ENCODE peak calls at places on chromosome 18, in seven cellular contexts. One of them, this sample, is unnamed.

GRCh38 chr18:28794459-28795245 is 617.7 kb upstream of the CDH2 start:
- DNase-seq in iris pigment epithelial cell: peak
- DNase-seq in body of pancreas: no peak
- DNase-seq in H4: peak
- DNase-seq in aorta: no peak
- DNase-seq in GM03348: peak
- DNase-seq in NCI-H748 treated with DMSO at 0.1 percent for 48 hours: no peak
- DNase-seq in this sample: no peak

GRCh38 chr18:26804474-26804873 is 61.0 kb downstream of the AQP4 start:
- DNase-seq in iris pigment epithelial cell: no peak
- DNase-seq in body of pancreas: peak
- DNase-seq in H4: no peak
- DNase-seq in aorta: no peak
- DNase-seq in GM03348: no peak
- DNase-seq in NCI-H748 treated with DMSO at 0.1 percent for 48 hours: no peak
- DNase-seq in this sample: peak

GRCh38 chr18:5060543-5060942 is 136.5 kb downstream of the AKAIN1 start:
- DNase-seq in iris pigment epithelial cell: no peak
- DNase-seq in body of pancreas: no peak
- DNase-seq in H4: no peak
- DNase-seq in aorta: no peak
- DNase-seq in GM03348: no peak
- DNase-seq in NCI-H748 treated with DMSO at 0.1 percent for 48 hours: no peak
- DNase-seq in this sample: no peak

GRCh38 chr18:44135791-44136190 is 544.9 kb upstream of the SETBP1 start:
- DNase-seq in iris pigment epithelial cell: no peak
- DNase-seq in body of pancreas: no peak
- DNase-seq in H4: no peak
- DNase-seq in aorta: no peak
- DNase-seq in GM03348: no peak
- DNase-seq in NCI-H748 treated with DMSO at 0.1 percent for 48 hours: no peak
- DNase-seq in this sample: no peak

GRCh38 chr18:57846258-57846657 is 43.1 kb upstream of the ATP8B1 start:
- DNase-seq in iris pigment epithelial cell: peak
- DNase-seq in body of pancreas: peak
- DNase-seq in H4: peak
- DNase-seq in aorta: no peak
- DNase-seq in GM03348: peak
- DNase-seq in NCI-H748 treated with DMSO at 0.1 percent for 48 hours: no peak
- DNase-seq in this sample: no peak

GRCh38 chr18:58977223-58977622 is 112.5 kb downstream of the ZNF532 start:
- DNase-seq in iris pigment epithelial cell: peak
- DNase-seq in body of pancreas: no peak
- DNase-seq in H4: no peak
- DNase-seq in aorta: no peak
- DNase-seq in GM03348: no peak
- DNase-seq in NCI-H748 treated with DMSO at 0.1 percent for 48 hours: no peak
- DNase-seq in this sample: no peak

GRCh38 chr18:23890589-23890988 is 124.0 kb upstream of the TTC39C start:
- DNase-seq in iris pigment epithelial cell: peak
- DNase-seq in body of pancreas: no peak
- DNase-seq in H4: no peak
- DNase-seq in aorta: no peak
- DNase-seq in GM03348: peak
- DNase-seq in NCI-H748 treated with DMSO at 0.1 percent for 48 hours: no peak
- DNase-seq in this sample: no peak

GRCh38 chr18:50194623-50195532 is at the start of gene MYO5B:
- DNase-seq in iris pigment epithelial cell: no peak
- DNase-seq in body of pancreas: peak
- DNase-seq in H4: no peak
- DNase-seq in aorta: peak
- DNase-seq in GM03348: peak
- DNase-seq in NCI-H748 treated with DMSO at 0.1 percent for 48 hours: peak
- DNase-seq in this sample: peak

GRCh38 chr18:7840445-7840844 is 273.3 kb downstream of the PTPRM start:
- DNase-seq in iris pigment epithelial cell: peak
- DNase-seq in body of pancreas: no peak
- DNase-seq in H4: no peak
- DNase-seq in aorta: no peak
- DNase-seq in GM03348: no peak
- DNase-seq in NCI-H748 treated with DMSO at 0.1 percent for 48 hours: no peak
- DNase-seq in this sample: no peak

GRCh38 chr18:77059294-77059916 is 73.2 kb downstream of the MBP start:
- DNase-seq in iris pigment epithelial cell: peak
- DNase-seq in body of pancreas: no peak
- DNase-seq in H4: peak
- DNase-seq in aorta: no peak
- DNase-seq in GM03348: peak
- DNase-seq in NCI-H748 treated with DMSO at 0.1 percent for 48 hours: peak
- DNase-seq in this sample: no peak

GRCh38 chr18:73992242-73993022 is 155.2 kb downstream of the FBXO15 start:
- DNase-seq in iris pigment epithelial cell: no peak
- DNase-seq in body of pancreas: no peak
- DNase-seq in H4: no peak
- DNase-seq in aorta: no peak
- DNase-seq in GM03348: no peak
- DNase-seq in NCI-H748 treated with DMSO at 0.1 percent for 48 hours: no peak
- DNase-seq in this sample: no peak

GRCh38 chr18:7600528-7601248 is 33.6 kb downstream of the PTPRM start:
- DNase-seq in iris pigment epithelial cell: no peak
- DNase-seq in body of pancreas: no peak
- DNase-seq in H4: no peak
- DNase-seq in aorta: no peak
- DNase-seq in GM03348: no peak
- DNase-seq in NCI-H748 treated with DMSO at 0.1 percent for 48 hours: no peak
- DNase-seq in this sample: no peak

GRCh38 chr18:44602845-44603244 is 77.8 kb upstream of the SETBP1 start:
- DNase-seq in iris pigment epithelial cell: peak
- DNase-seq in body of pancreas: no peak
- DNase-seq in H4: peak
- DNase-seq in aorta: no peak
- DNase-seq in GM03348: no peak
- DNase-seq in NCI-H748 treated with DMSO at 0.1 percent for 48 hours: no peak
- DNase-seq in this sample: no peak

GRCh38 chr18:26863122-26863879 is 2.2 kb downstream of the AQP4 start:
- DNase-seq in iris pigment epithelial cell: no peak
- DNase-seq in body of pancreas: peak
- DNase-seq in H4: peak
- DNase-seq in aorta: no peak
- DNase-seq in GM03348: peak
- DNase-seq in NCI-H748 treated with DMSO at 0.1 percent for 48 hours: peak
- DNase-seq in this sample: peak

GRCh38 chr18:62663731-62664336 is 51.5 kb upstream of the PHLPP1 start:
- DNase-seq in iris pigment epithelial cell: peak
- DNase-seq in body of pancreas: no peak
- DNase-seq in H4: peak
- DNase-seq in aorta: no peak
- DNase-seq in GM03348: peak
- DNase-seq in NCI-H748 treated with DMSO at 0.1 percent for 48 hours: no peak
- DNase-seq in this sample: no peak

GRCh38 chr18:45284174-45284573 is 331.1 kb upstream of the SLC14A2 start:
- DNase-seq in iris pigment epithelial cell: no peak
- DNase-seq in body of pancreas: no peak
- DNase-seq in H4: no peak
- DNase-seq in aorta: no peak
- DNase-seq in GM03348: no peak
- DNase-seq in NCI-H748 treated with DMSO at 0.1 percent for 48 hours: no peak
- DNase-seq in this sample: no peak

GRCh38 chr18:34871435-34871834 is 161.3 kb downstream of the DTNA start:
- DNase-seq in iris pigment epithelial cell: no peak
- DNase-seq in body of pancreas: no peak
- DNase-seq in H4: peak
- DNase-seq in aorta: no peak
- DNase-seq in GM03348: no peak
- DNase-seq in NCI-H748 treated with DMSO at 0.1 percent for 48 hours: no peak
- DNase-seq in this sample: no peak

GRCh38 chr18:67525328-67526110 is 9.0 kb upstream of the DSEL start:
- DNase-seq in iris pigment epithelial cell: peak
- DNase-seq in body of pancreas: peak
- DNase-seq in H4: peak
- DNase-seq in aorta: peak
- DNase-seq in GM03348: peak
- DNase-seq in NCI-H748 treated with DMSO at 0.1 percent for 48 hours: no peak
- DNase-seq in this sample: peak

GRCh38 chr18:11849845-11850747 is 1.1 kb upstream of the CHMP1B start:
- DNase-seq in iris pigment epithelial cell: peak
- DNase-seq in body of pancreas: peak
- DNase-seq in H4: peak
- DNase-seq in aorta: peak
- DNase-seq in GM03348: peak
- DNase-seq in NCI-H748 treated with DMSO at 0.1 percent for 48 hours: peak
- DNase-seq in this sample: peak

GRCh38 chr18:77119851-77120491 is 12.6 kb downstream of the MBP start:
- DNase-seq in iris pigment epithelial cell: no peak
- DNase-seq in body of pancreas: no peak
- DNase-seq in H4: no peak
- DNase-seq in aorta: peak
- DNase-seq in GM03348: no peak
- DNase-seq in NCI-H748 treated with DMSO at 0.1 percent for 48 hours: no peak
- DNase-seq in this sample: no peak

GRCh38 chr18:41077076-41077475 is 878.0 kb upstream of the PIK3C3 start:
- DNase-seq in iris pigment epithelial cell: no peak
- DNase-seq in body of pancreas: no peak
- DNase-seq in H4: no peak
- DNase-seq in aorta: no peak
- DNase-seq in GM03348: no peak
- DNase-seq in NCI-H748 treated with DMSO at 0.1 percent for 48 hours: no peak
- DNase-seq in this sample: no peak

GRCh38 chr18:58671941-58672565 is 788 bp downstream of the MALT1 start:
- DNase-seq in iris pigment epithelial cell: peak
- DNase-seq in body of pancreas: no peak
- DNase-seq in H4: no peak
- DNase-seq in aorta: no peak
- DNase-seq in GM03348: peak
- DNase-seq in NCI-H748 treated with DMSO at 0.1 percent for 48 hours: no peak
- DNase-seq in this sample: no peak

GRCh38 chr18:73840319-73841065 is 307.1 kb downstream of the FBXO15 start:
- DNase-seq in iris pigment epithelial cell: no peak
- DNase-seq in body of pancreas: no peak
- DNase-seq in H4: no peak
- DNase-seq in aorta: no peak
- DNase-seq in GM03348: no peak
- DNase-seq in NCI-H748 treated with DMSO at 0.1 percent for 48 hours: no peak
- DNase-seq in this sample: no peak

GRCh38 chr18:31241900-31242409 is 76.0 kb upstream of the DSG1 start:
- DNase-seq in iris pigment epithelial cell: peak
- DNase-seq in body of pancreas: peak
- DNase-seq in H4: peak
- DNase-seq in aorta: no peak
- DNase-seq in GM03348: no peak
- DNase-seq in NCI-H748 treated with DMSO at 0.1 percent for 48 hours: no peak
- DNase-seq in this sample: no peak

This sample was measured in Right ventricle myocardium superior.